ENCODE peak calls at places on chromosomes 2 and 18, in six cellular contexts. One of them, this sample, is unnamed.

GRCh38 chr2:209734805-209735204 is 36.8 kb upstream of the UNC80 start:
- DNase-seq in HCEC 1CT: no peak
- DNase-seq in IMR-90: no peak
- DNase-seq in stimulated activated CD8-positive, alpha-beta memory T cell treated with anti-CD3 and anti-CD28 coated beads, Interleukin-15, amount 100 ng/mL, for 24 hours: no peak
- DNase-seq in NCI-H1417: no peak
- DNase-seq in activated CD8-positive, alpha-beta memory T cell treated with anti-CD3 and anti-CD28 coated beads, Interleukin-2, amount 10 ng/mL, durations not matched to agents 7 days and 5 days: no peak
- DNase-seq in this sample: no peak

GRCh38 chr18:29501952-29502351 is 1325.0 kb upstream of the CDH2 start:
- DNase-seq in HCEC 1CT: peak
- DNase-seq in activated CD8-positive, alpha-beta memory T cell treated with anti-CD3 and anti-CD28 coated beads, Interleukin-2, amount 10 ng/mL, durations not matched to agents 7 days and 5 days: no peak
- DNase-seq in IMR-90: peak
- DNase-seq in stimulated activated CD8-positive, alpha-beta memory T cell treated with anti-CD3 and anti-CD28 coated beads, Interleukin-15, amount 100 ng/mL, for 24 hours: no peak
- DNase-seq in NCI-H1417: no peak
- DNase-seq in this sample: no peak

GRCh38 chr2:135265960-135266490 is 213.9 kb downstream of the RAB3GAP1 start:
- DNase-seq in IMR-90: no peak
- DNase-seq in NCI-H1417: no peak
- DNase-seq in activated CD8-positive, alpha-beta memory T cell treated with anti-CD3 and anti-CD28 coated beads, Interleukin-2, amount 10 ng/mL, durations not matched to agents 7 days and 5 days: no peak
- DNase-seq in HCEC 1CT: no peak
- DNase-seq in stimulated activated CD8-positive, alpha-beta memory T cell treated with anti-CD3 and anti-CD28 coated beads, Interleukin-15, amount 100 ng/mL, for 24 hours: no peak
- DNase-seq in this sample: no peak

GRCh38 chr18:11497585-11497984 is 111.8 kb upstream of the SLC35G4 start:
- DNase-seq in HCEC 1CT: peak
- DNase-seq in IMR-90: peak
- DNase-seq in NCI-H1417: no peak
- DNase-seq in activated CD8-positive, alpha-beta memory T cell treated with anti-CD3 and anti-CD28 coated beads, Interleukin-2, amount 10 ng/mL, durations not matched to agents 7 days and 5 days: no peak
- DNase-seq in stimulated activated CD8-positive, alpha-beta memory T cell treated with anti-CD3 and anti-CD28 coated beads, Interleukin-15, amount 100 ng/mL, for 24 hours: no peak
- DNase-seq in this sample: no peak

GRCh38 chr2:68747413-68747812 is 12.8 kb downstream of the ARHGAP25 start:
- DNase-seq in IMR-90: no peak
- DNase-seq in activated CD8-positive, alpha-beta memory T cell treated with anti-CD3 and anti-CD28 coated beads, Interleukin-2, amount 10 ng/mL, durations not matched to agents 7 days and 5 days: peak
- DNase-seq in NCI-H1417: no peak
- DNase-seq in HCEC 1CT: no peak
- DNase-seq in stimulated activated CD8-positive, alpha-beta memory T cell treated with anti-CD3 and anti-CD28 coated beads, Interleukin-15, amount 100 ng/mL, for 24 hours: no peak
- DNase-seq in this sample: no peak

GRCh38 chr2:212348501-212348900 is 190.1 kb downstream of the ERBB4 start:
- DNase-seq in stimulated activated CD8-positive, alpha-beta memory T cell treated with anti-CD3 and anti-CD28 coated beads, Interleukin-15, amount 100 ng/mL, for 24 hours: no peak
- DNase-seq in HCEC 1CT: no peak
- DNase-seq in NCI-H1417: no peak
- DNase-seq in IMR-90: no peak
- DNase-seq in activated CD8-positive, alpha-beta memory T cell treated with anti-CD3 and anti-CD28 coated beads, Interleukin-2, amount 10 ng/mL, durations not matched to agents 7 days and 5 days: no peak
- DNase-seq in this sample: no peak

GRCh38 chr2:74778381-74779371 is 55.3 kb upstream of the HK2 start:
- DNase-seq in IMR-90: peak
- DNase-seq in NCI-H1417: peak
- DNase-seq in stimulated activated CD8-positive, alpha-beta memory T cell treated with anti-CD3 and anti-CD28 coated beads, Interleukin-15, amount 100 ng/mL, for 24 hours: no peak
- DNase-seq in HCEC 1CT: peak
- DNase-seq in activated CD8-positive, alpha-beta memory T cell treated with anti-CD3 and anti-CD28 coated beads, Interleukin-2, amount 10 ng/mL, durations not matched to agents 7 days and 5 days: no peak
- DNase-seq in this sample: peak

GRCh38 chr2:28736034-28736433 is 15.6 kb upstream of the PPP1CB start:
- DNase-seq in activated CD8-positive, alpha-beta memory T cell treated with anti-CD3 and anti-CD28 coated beads, Interleukin-2, amount 10 ng/mL, durations not matched to agents 7 days and 5 days: no peak
- DNase-seq in IMR-90: no peak
- DNase-seq in HCEC 1CT: no peak
- DNase-seq in NCI-H1417: no peak
- DNase-seq in stimulated activated CD8-positive, alpha-beta memory T cell treated with anti-CD3 and anti-CD28 coated beads, Interleukin-15, amount 100 ng/mL, for 24 hours: no peak
- DNase-seq in this sample: no peak

GRCh38 chr18:33821503-33821902 is 243.5 kb downstream of the ASXL3 start:
- DNase-seq in stimulated activated CD8-positive, alpha-beta memory T cell treated with anti-CD3 and anti-CD28 coated beads, Interleukin-15, amount 100 ng/mL, for 24 hours: no peak
- DNase-seq in activated CD8-positive, alpha-beta memory T cell treated with anti-CD3 and anti-CD28 coated beads, Interleukin-2, amount 10 ng/mL, durations not matched to agents 7 days and 5 days: no peak
- DNase-seq in IMR-90: peak
- DNase-seq in NCI-H1417: no peak
- DNase-seq in HCEC 1CT: peak
- DNase-seq in this sample: no peak

GRCh38 chr2:67625178-67625577 is 228.0 kb downstream of the ETAA1 start:
- DNase-seq in HCEC 1CT: no peak
- DNase-seq in NCI-H1417: no peak
- DNase-seq in stimulated activated CD8-positive, alpha-beta memory T cell treated with anti-CD3 and anti-CD28 coated beads, Interleukin-15, amount 100 ng/mL, for 24 hours: no peak
- DNase-seq in activated CD8-positive, alpha-beta memory T cell treated with anti-CD3 and anti-CD28 coated beads, Interleukin-2, amount 10 ng/mL, durations not matched to agents 7 days and 5 days: no peak
- DNase-seq in IMR-90: peak
- DNase-seq in this sample: no peak

GRCh38 chr2:12211326-12212170 is 465.1 kb downstream of the LPIN1 start:
- DNase-seq in NCI-H1417: peak
- DNase-seq in HCEC 1CT: no peak
- DNase-seq in IMR-90: no peak
- DNase-seq in stimulated activated CD8-positive, alpha-beta memory T cell treated with anti-CD3 and anti-CD28 coated beads, Interleukin-15, amount 100 ng/mL, for 24 hours: no peak
- DNase-seq in activated CD8-positive, alpha-beta memory T cell treated with anti-CD3 and anti-CD28 coated beads, Interleukin-2, amount 10 ng/mL, durations not matched to agents 7 days and 5 days: no peak
- DNase-seq in this sample: peak

GRCh38 chr2:88177556-88177955 is 7.4 kb downstream of the THNSL2 start:
- DNase-seq in stimulated activated CD8-positive, alpha-beta memory T cell treated with anti-CD3 and anti-CD28 coated beads, Interleukin-15, amount 100 ng/mL, for 24 hours: no peak
- DNase-seq in HCEC 1CT: no peak
- DNase-seq in NCI-H1417: no peak
- DNase-seq in activated CD8-positive, alpha-beta memory T cell treated with anti-CD3 and anti-CD28 coated beads, Interleukin-2, amount 10 ng/mL, durations not matched to agents 7 days and 5 days: no peak
- DNase-seq in IMR-90: no peak
- DNase-seq in this sample: no peak

GRCh38 chr2:86308984-86309695 is 28.3 kb downstream of the REEP1 start:
- DNase-seq in stimulated activated CD8-positive, alpha-beta memory T cell treated with anti-CD3 and anti-CD28 coated beads, Interleukin-15, amount 100 ng/mL, for 24 hours: no peak
- DNase-seq in IMR-90: no peak
- DNase-seq in HCEC 1CT: no peak
- DNase-seq in activated CD8-positive, alpha-beta memory T cell treated with anti-CD3 and anti-CD28 coated beads, Interleukin-2, amount 10 ng/mL, durations not matched to agents 7 days and 5 days: no peak
- DNase-seq in NCI-H1417: no peak
- DNase-seq in this sample: no peak

GRCh38 chr18:37507239-37507638 is 58.4 kb downstream of the CELF4 start:
- DNase-seq in NCI-H1417: no peak
- DNase-seq in IMR-90: no peak
- DNase-seq in stimulated activated CD8-positive, alpha-beta memory T cell treated with anti-CD3 and anti-CD28 coated beads, Interleukin-15, amount 100 ng/mL, for 24 hours: no peak
- DNase-seq in HCEC 1CT: no peak
- DNase-seq in activated CD8-positive, alpha-beta memory T cell treated with anti-CD3 and anti-CD28 coated beads, Interleukin-2, amount 10 ng/mL, durations not matched to agents 7 days and 5 days: no peak
- DNase-seq in this sample: no peak

GRCh38 chr18:73908323-73908722 is 239.3 kb downstream of the FBXO15 start:
- DNase-seq in NCI-H1417: no peak
- DNase-seq in stimulated activated CD8-positive, alpha-beta memory T cell treated with anti-CD3 and anti-CD28 coated beads, Interleukin-15, amount 100 ng/mL, for 24 hours: no peak
- DNase-seq in HCEC 1CT: no peak
- DNase-seq in IMR-90: peak
- DNase-seq in activated CD8-positive, alpha-beta memory T cell treated with anti-CD3 and anti-CD28 coated beads, Interleukin-2, amount 10 ng/mL, durations not matched to agents 7 days and 5 days: no peak
- DNase-seq in this sample: no peak

GRCh38 chr2:98882971-98883779 is 52.9 kb downstream of the CRACDL start:
- DNase-seq in stimulated activated CD8-positive, alpha-beta memory T cell treated with anti-CD3 and anti-CD28 coated beads, Interleukin-15, amount 100 ng/mL, for 24 hours: no peak
- DNase-seq in activated CD8-positive, alpha-beta memory T cell treated with anti-CD3 and anti-CD28 coated beads, Interleukin-2, amount 10 ng/mL, durations not matched to agents 7 days and 5 days: peak
- DNase-seq in HCEC 1CT: no peak
- DNase-seq in IMR-90: no peak
- DNase-seq in NCI-H1417: no peak
- DNase-seq in this sample: no peak

GRCh38 chr2:32058130-32058529 is 5.2 kb upstream of the SPAST start:
- DNase-seq in stimulated activated CD8-positive, alpha-beta memory T cell treated with anti-CD3 and anti-CD28 coated beads, Interleukin-15, amount 100 ng/mL, for 24 hours: no peak
- DNase-seq in HCEC 1CT: peak
- DNase-seq in activated CD8-positive, alpha-beta memory T cell treated with anti-CD3 and anti-CD28 coated beads, Interleukin-2, amount 10 ng/mL, durations not matched to agents 7 days and 5 days: no peak
- DNase-seq in NCI-H1417: no peak
- DNase-seq in IMR-90: peak
- DNase-seq in this sample: no peak

GRCh38 chr2:124024491-124025348 is at the start of gene CNTNAP5:
- DNase-seq in stimulated activated CD8-positive, alpha-beta memory T cell treated with anti-CD3 and anti-CD28 coated beads, Interleukin-15, amount 100 ng/mL, for 24 hours: no peak
- DNase-seq in HCEC 1CT: no peak
- DNase-seq in IMR-90: no peak
- DNase-seq in activated CD8-positive, alpha-beta memory T cell treated with anti-CD3 and anti-CD28 coated beads, Interleukin-2, amount 10 ng/mL, durations not matched to agents 7 days and 5 days: no peak
- DNase-seq in NCI-H1417: no peak
- DNase-seq in this sample: no peak

GRCh38 chr2:199456383-199457146 is 1.2 kb downstream of the SATB2 start:
- DNase-seq in IMR-90: no peak
- DNase-seq in activated CD8-positive, alpha-beta memory T cell treated with anti-CD3 and anti-CD28 coated beads, Interleukin-2, amount 10 ng/mL, durations not matched to agents 7 days and 5 days: no peak
- DNase-seq in NCI-H1417: peak
- DNase-seq in HCEC 1CT: no peak
- DNase-seq in stimulated activated CD8-positive, alpha-beta memory T cell treated with anti-CD3 and anti-CD28 coated beads, Interleukin-15, amount 100 ng/mL, for 24 hours: no peak
- DNase-seq in this sample: no peak

GRCh38 chr18:77065221-77065981 is 67.2 kb downstream of the MBP start:
- DNase-seq in HCEC 1CT: peak
- DNase-seq in activated CD8-positive, alpha-beta memory T cell treated with anti-CD3 and anti-CD28 coated beads, Interleukin-2, amount 10 ng/mL, durations not matched to agents 7 days and 5 days: peak
- DNase-seq in IMR-90: peak
- DNase-seq in NCI-H1417: no peak
- DNase-seq in stimulated activated CD8-positive, alpha-beta memory T cell treated with anti-CD3 and anti-CD28 coated beads, Interleukin-15, amount 100 ng/mL, for 24 hours: no peak
- DNase-seq in this sample: no peak